ENCODE peak calls at places on chromosomes 6 and 20, in seven cellular contexts. A is germinal center, F is non-pigmented ciliary epithelial cell, M is A172, G is AG10803, K is small intestine, L is NCI-H1092. J is an unnamed sample.

GRCh38 chr20:51437182-51437923 is 105.2 kb downstream of the NFATC2 start:
- DNase-seq in A (no peak), F (no peak), M (no peak), G (no peak), K (no peak), L (no peak), J (no peak)

GRCh38 chr6:15504040-15504491 is 158.8 kb downstream of the DTNBP1 start:
- DNase-seq in A (no peak), F (no peak), M (no peak), G (peak; percentile 33), K (no peak), L (no peak), J (no peak)

GRCh38 chr6:55729665-55730064 is 145.7 kb downstream of the BMP5 start:
- DNase-seq in A (no peak), F (no peak), M (no peak), G (no peak), K (no peak), L (no peak), J (no peak)

GRCh38 chr20:34538671-34539123 is 19.8 kb upstream of the MAP1LC3A start:
- DNase-seq in A (peak; percentile 66), F (no peak), M (peak; percentile 38), G (peak; percentile 82), K (peak; percentile 45), L (no peak), J (peak; percentile 77)

GRCh38 chr6:19380287-19380686 is 456.9 kb upstream of the ID4 start:
- DNase-seq in A (no peak), F (no peak), M (peak; percentile 62), G (no peak), K (no peak), L (no peak), J (no peak)

GRCh38 chr6:90295854-90296345 is 743 bp downstream of the BACH2 start:
- DNase-seq in A (peak; percentile 61), F (no peak), M (peak; percentile 21), G (peak; percentile 35), K (no peak), L (peak; percentile 11), J (peak; percentile 36)

GRCh38 chr6:1612902-1613301 is 3.2 kb downstream of the FOXC1 start:
- DNase-seq in A (no peak), F (no peak), M (peak; percentile 46), G (peak; percentile 73), K (no peak), L (no peak), J (no peak)

GRCh38 chr6:157233156-157233555 is 90.2 kb downstream of the TMEM242 start:
- DNase-seq in A (no peak), F (no peak), M (no peak), G (no peak), K (no peak), L (no peak), J (no peak)

GRCh38 chr20:44273231-44274215 is 26.4 kb downstream of the GDAP1L1 start:
- DNase-seq in A (no peak), F (no peak), M (no peak), G (no peak), K (no peak), L (no peak), J (no peak)

GRCh38 chr20:51420111-51420510 is 122.4 kb downstream of the NFATC2 start:
- DNase-seq in A (no peak), F (no peak), M (no peak), G (peak; percentile 21), K (no peak), L (no peak), J (peak; percentile 51)

GRCh38 chr20:16035576-16035975 is 537.7 kb downstream of the KIF16B start:
- DNase-seq in A (no peak), F (no peak), M (no peak), G (no peak), K (no peak), L (no peak), J (no peak)

GRCh38 chr20:33394718-33395117 is 6.6 kb downstream of the CDK5RAP1 start:
- DNase-seq in A (no peak), F (no peak), M (no peak), G (no peak), K (peak; percentile 11), L (no peak), J (no peak)

GRCh38 chr6:126167726-126168125 is 172.2 kb upstream of the CENPW start:
- DNase-seq in A (no peak), F (no peak), M (no peak), G (no peak), K (no peak), L (no peak), J (no peak)

GRCh38 chr20:36339646-36340592 is 33.8 kb downstream of the DLGAP4 start:
- DNase-seq in A (no peak), F (no peak), M (peak; percentile 44), G (no peak), K (no peak), L (no peak), J (no peak)

GRCh38 chr20:9838378-9839295 is at the start of gene PAK5:
- DNase-seq in A (peak; percentile 2), F (peak; percentile 10), M (no peak), G (peak; percentile 0), K (peak; percentile 29), L (peak; percentile 93), J (no peak)

GRCh38 chr6:161411265-161411944 is 137.5 kb upstream of the AGPAT4 start:
- DNase-seq in A (no peak), F (no peak), M (no peak), G (no peak), K (no peak), L (no peak), J (no peak)

GRCh38 chr6:27867941-27868705 is 44.1 kb downstream of the OR2B2 start:
- DNase-seq in A (no peak), F (no peak), M (peak; percentile 26), G (peak; percentile 1), K (no peak), L (no peak), J (no peak)

GRCh38 chr6:15513131-15513771 is 149.6 kb downstream of the DTNBP1 start:
- DNase-seq in A (no peak), F (no peak), M (no peak), G (no peak), K (no peak), L (no peak), J (no peak)

GRCh38 chr6:170087946-170088348 is 202.9 kb downstream of the DLL1 start:
- DNase-seq in A (peak; percentile 47), F (no peak), M (no peak), G (no peak), K (peak; percentile 40), L (no peak), J (no peak)

GRCh38 chr6:149264629-149265028 is 52.9 kb upstream of the TAB2 start:
- DNase-seq in A (no peak), F (no peak), M (no peak), G (no peak), K (no peak), L (no peak), J (no peak)

GRCh38 chr6:121237859-121238258 is 96.4 kb downstream of the TBC1D32 start:
- DNase-seq in A (no peak), F (no peak), M (no peak), G (no peak), K (no peak), L (no peak), J (no peak)

GRCh38 chr6:111722220-111722731 is 116.6 kb upstream of the TRAF3IP2 start:
- DNase-seq in A (no peak), F (no peak), M (no peak), G (peak; percentile 85), K (no peak), L (no peak), J (no peak)

GRCh38 chr6:131003419-131004386 is 59.3 kb downstream of the EPB41L2 start:
- DNase-seq in A (no peak), F (no peak), M (no peak), G (no peak), K (no peak), L (no peak), J (no peak)